ENCODE peak calls at places on chromosomes 16 and 17, in seven cellular contexts. Q, W, D, G, A, S and B are unnamed samples.

GRCh38 chr16:87188104-87188503 is 129.1 kb downstream of the C16orf95 start:
- DNase-seq in Q (no peak), W (no peak), D (no peak), G (no peak), A (no peak), S (no peak), B (no peak)

GRCh38 chr17:18259621-18260331 is 686 bp upstream of the MIEF2 start:
- DNase-seq in Q (no peak), W (no peak), D (no peak), G (no peak), A (no peak), S (no peak), B (no peak)

GRCh38 chr16:49833055-49833454 is 22.9 kb downstream of the ZNF423 start:
- DNase-seq in Q (peak; percentile 92), W (peak; percentile 53), D (peak; percentile 33), G (peak; percentile 28), A (peak; percentile 87), S (no peak), B (no peak)

GRCh38 chr16:6888536-6888935 is 444.1 kb upstream of the RBFOX1 start:
- DNase-seq in Q (no peak), W (no peak), D (no peak), G (no peak), A (no peak), S (no peak), B (no peak)

GRCh38 chr17:80466188-80466705 is 10.2 kb downstream of the NPTX1 start:
- DNase-seq in Q (no peak), W (no peak), D (no peak), G (no peak), A (no peak), S (no peak), B (no peak)

GRCh38 chr16:65743558-65743957 is 621.7 kb upstream of the CDH11 start:
- DNase-seq in Q (no peak), W (no peak), D (no peak), G (no peak), A (no peak), S (no peak), B (no peak)

GRCh38 chr16:56874800-56875199 is 9.8 kb downstream of the SLC12A3 start:
- DNase-seq in Q (no peak), W (peak; percentile 15), D (peak; percentile 47), G (no peak), A (no peak), S (peak; percentile 19), B (no peak)

GRCh38 chr17:1029196-1029911 is 32.4 kb downstream of the TIMM22 start:
- DNase-seq in Q (no peak), W (peak; percentile 28), D (peak; percentile 75), G (no peak), A (no peak), S (peak; percentile 48), B (no peak)

GRCh38 chr17:61002316-61002736 is 324.7 kb downstream of the BCAS3 start:
- DNase-seq in Q (no peak), W (peak; percentile 71), D (peak; percentile 89), G (no peak), A (no peak), S (peak; percentile 63), B (no peak)

GRCh38 chr16:27432600-27432957 is 30.6 kb downstream of the IL21R start:
- DNase-seq in Q (no peak), W (peak; percentile 42), D (peak; percentile 37), G (no peak), A (no peak), S (peak; percentile 70), B (no peak)

GRCh38 chr17:77930780-77931768 is 27.4 kb upstream of the TNRC6C start:
- DNase-seq in Q (no peak), W (no peak), D (no peak), G (peak; percentile 50), A (no peak), S (no peak), B (no peak)

GRCh38 chr16:66961065-66961744 is at the start of gene CES3:
- DNase-seq in Q (no peak), W (peak; percentile 71), D (peak; percentile 56), G (peak; percentile 76), A (no peak), S (peak; percentile 65), B (peak; percentile 36)

GRCh38 chr17:18228176-18228682 is 2.8 kb downstream of the LLGL1 start:
- DNase-seq in Q (no peak), W (no peak), D (no peak), G (no peak), A (no peak), S (no peak), B (no peak)

GRCh38 chr17:28018439-28019070 is 23.9 kb upstream of the NLK start:
- DNase-seq in Q (no peak), W (peak; percentile 72), D (no peak), G (peak; percentile 96), A (peak; percentile 49), S (no peak), B (no peak)

GRCh38 chr17:17714261-17714866 is 33.1 kb downstream of the RAI1 start:
- DNase-seq in Q (no peak), W (no peak), D (no peak), G (no peak), A (no peak), S (no peak), B (no peak)

GRCh38 chr17:79939755-79940154 is 95.9 kb downstream of the TBC1D16 start:
- DNase-seq in Q (peak; percentile 52), W (no peak), D (no peak), G (no peak), A (no peak), S (no peak), B (no peak)

GRCh38 chr16:57606847-57607501 is 21.5 kb upstream of the ADGRG1 start:
- DNase-seq in Q (peak; percentile 77), W (no peak), D (no peak), G (no peak), A (no peak), S (no peak), B (no peak)

GRCh38 chr16:58046054-58046881 is 20.7 kb downstream of the MMP15 start:
- DNase-seq in Q (no peak), W (no peak), D (no peak), G (peak; percentile 59), A (no peak), S (no peak), B (no peak)

DNA sequence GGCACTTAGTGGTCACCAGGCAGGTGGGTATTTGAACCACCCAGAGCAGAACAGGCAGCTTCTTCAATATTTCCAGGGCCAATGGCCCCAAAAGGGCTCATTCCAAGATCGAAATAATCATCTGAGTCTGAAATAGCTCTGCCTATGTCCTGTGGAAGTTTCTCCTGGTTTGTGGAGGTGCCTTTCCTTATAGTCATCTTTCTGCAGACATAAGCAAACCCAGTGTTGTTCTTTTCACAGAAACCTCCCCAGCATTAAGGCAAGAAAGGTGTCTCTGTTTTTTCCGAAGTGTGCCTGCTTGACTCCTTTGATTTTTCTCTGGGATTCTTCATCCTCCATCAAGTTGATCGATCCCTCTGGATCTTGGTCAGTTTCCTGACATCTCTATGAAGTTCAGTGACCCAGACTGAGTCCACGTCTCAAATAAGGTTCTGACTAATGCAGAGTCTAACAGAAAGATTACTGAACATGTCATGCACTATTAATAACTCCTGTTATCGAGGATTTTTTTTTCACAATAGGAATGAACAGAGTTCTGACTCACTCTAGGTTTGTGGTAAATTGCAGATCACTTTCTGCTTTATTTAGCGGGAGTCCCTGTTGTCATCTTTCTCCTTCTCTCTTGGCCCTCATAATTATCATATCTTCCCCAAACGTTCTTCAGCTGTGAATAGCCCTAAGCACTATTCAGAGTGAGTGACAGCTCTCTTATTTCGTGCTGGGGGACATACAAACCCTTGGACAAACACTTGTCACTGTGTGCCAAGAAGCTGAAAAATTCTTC is 1.5 kb downstream of the LRRC3C start:
- DNase-seq in Q (no peak), W (peak; percentile 91), D (peak; percentile 89), G (no peak), A (no peak), S (peak; percentile 94), B (no peak)
- H3K4me3 ChIP-seq in Q (no peak overlapping the region), W (no peak overlapping the region), D (no peak overlapping the region), G (no peak overlapping the region), A (peak overlapping the region; percentile 75), S (no peak overlapping the region), B (no peak overlapping the region)

DNA sequence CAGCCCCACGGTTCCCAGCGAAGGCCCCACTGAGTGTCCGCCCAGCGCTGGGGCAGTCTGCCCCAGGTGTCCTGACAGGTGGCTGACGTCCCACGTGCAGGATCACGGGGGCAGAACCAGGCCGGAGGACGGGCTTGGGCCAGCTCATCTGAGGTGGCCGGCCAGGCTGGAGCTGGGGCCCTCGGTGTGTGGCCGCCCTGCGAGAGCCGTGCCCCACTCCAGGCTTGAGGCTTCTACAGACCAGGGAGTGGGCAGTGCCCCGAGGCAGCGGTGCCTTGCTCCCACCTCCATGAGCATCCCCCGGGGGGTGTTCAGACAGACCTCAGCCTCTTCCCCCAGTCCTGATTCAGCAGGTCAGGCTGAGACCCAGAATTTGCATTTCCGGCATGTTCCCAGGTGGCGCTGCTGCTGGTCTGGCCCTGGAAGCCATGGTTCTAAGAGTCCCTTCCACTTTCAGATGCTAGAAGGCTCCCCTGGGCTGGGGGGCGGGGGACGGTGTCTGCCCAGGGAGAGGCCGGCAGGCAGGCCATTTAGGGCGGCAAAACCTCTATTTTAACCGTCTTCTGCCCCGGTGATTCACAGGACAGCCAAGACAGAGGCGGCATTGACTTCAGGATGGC is 35.4 kb upstream of the PABPN1L start:
- DNase-seq in Q (no peak), W (no peak), D (no peak), G (no peak), A (no peak), S (no peak), B (no peak)
- TF ChIP-seq CTCF in Q (no peak), W (no peak), D (no peak), G (no peak), A (no peak), S (no peak), B (no peak)

DNA sequence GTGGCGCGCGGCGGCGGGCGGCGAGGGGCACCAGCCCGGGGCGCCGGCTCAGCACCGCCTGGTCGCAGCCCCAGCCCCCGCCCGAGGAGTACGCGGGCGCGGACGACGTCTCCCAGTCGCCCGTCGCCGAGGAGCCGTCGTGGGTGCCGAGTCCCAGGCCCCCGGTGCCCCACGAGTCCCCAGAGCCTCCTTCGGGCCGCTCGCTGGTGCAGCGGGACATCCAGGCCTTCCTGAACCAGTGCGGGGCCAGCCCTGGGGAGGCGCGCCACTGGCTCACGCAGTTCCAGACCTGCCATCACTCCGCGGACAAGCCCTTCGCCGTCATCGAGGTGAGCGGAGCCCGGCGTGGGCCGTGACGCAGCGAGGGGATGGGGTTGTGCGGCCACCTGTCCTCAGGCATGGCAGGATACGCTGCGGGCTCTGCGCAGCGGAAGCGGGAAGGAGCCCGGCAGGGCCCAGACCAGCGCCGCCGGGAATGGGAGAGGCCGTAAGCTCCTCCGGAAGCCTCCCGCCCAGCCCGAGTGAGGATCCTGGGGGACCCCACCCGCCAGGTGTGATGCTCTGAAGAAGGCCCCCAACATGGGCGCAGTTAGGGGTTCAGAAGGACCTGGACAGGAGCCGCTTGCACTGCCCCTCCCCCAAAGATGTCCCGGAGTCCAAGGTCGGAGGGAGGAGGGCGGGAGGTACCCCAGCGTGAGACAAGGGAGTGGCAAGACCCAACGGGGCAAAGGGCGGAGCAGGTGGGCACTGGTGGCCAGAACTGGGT is 522 bp downstream of the NAGS start:
- DNase-seq in Q (peak; percentile 87), W (no peak), D (no peak), G (peak; percentile 39), A (no peak), S (peak; percentile 14), B (no peak)
- H3K4me3 ChIP-seq in Q (peak overlapping the region; percentile 15), W (peak overlapping the region; percentile 64), D (peak overlapping the region; percentile 71), G (peak overlapping the region; percentile 8), A (peak overlapping the region; percentile 60), S (peak overlapping the region; percentile 67), B (no peak overlapping the region)

DNA sequence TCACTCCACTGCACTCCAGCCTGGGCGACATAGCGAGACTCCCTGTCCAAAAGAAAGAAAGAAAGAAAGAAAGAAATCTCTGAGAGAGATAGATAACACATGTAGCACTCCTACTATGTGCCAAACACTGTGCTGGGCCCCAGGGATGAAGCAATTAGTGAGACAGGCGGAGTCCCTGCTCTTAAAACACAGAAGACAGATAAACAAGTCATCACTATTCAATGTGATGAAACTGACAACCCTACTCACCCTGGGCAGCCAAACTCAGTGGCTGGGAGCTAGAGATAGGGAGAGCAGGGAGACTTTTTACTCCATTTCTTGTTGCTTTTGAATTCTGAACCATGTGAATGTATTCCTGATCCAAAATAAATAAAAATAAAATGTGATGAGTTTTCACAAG is 35.2 kb upstream of the GOSR2 start:
- DNase-seq in Q (no peak), W (no peak), D (no peak), G (no peak), A (no peak), S (no peak), B (no peak)
- TF ChIP-seq CTCF in Q (no peak), W (no peak), D (no peak), G (no peak), A (no peak), S (no peak), B (no peak)